ENCODE peak calls at places on chromosomes 6 and 20, in six cellular contexts. F is IMR-90, H is H9, B is H1, J is mesenchymal stem cell, Q is neuronal stem cell. P is an unnamed sample.
A peak's percentile ranks its signal among the peaks of the same experiment; 100 is the strongest.

GRCh38 chr6:131281471-131282270 is 146.4 kb downstream of the AKAP7 start:
- DNase-seq in H (peak; percentile 69), F (peak; percentile 17), B (no peak), J (peak; percentile 53), Q (peak; percentile 40), P (no peak)

GRCh38 chr6:162488444-162488843 is 239.1 kb downstream of the PRKN start:
- DNase-seq in F (no peak), H (no peak), Q (no peak), J (no peak), B (no peak), P (no peak)

GRCh38 chr20:49882171-49882970 is 33.0 kb downstream of the SPATA2 start:
- DNase-seq in J (no peak), B (no peak), F (no peak), H (no peak), Q (no peak), P (no peak)

GRCh38 chr20:41173791-41174341 is 36.5 kb downstream of the PLCG1 start:
- DNase-seq in F (no peak), Q (no peak), H (peak; percentile 14), B (peak; percentile 17), J (no peak), P (no peak)

GRCh38 chr6:92911301-92911700 is 508.1 kb downstream of the EPHA7 start:
- DNase-seq in B (no peak), F (no peak), Q (no peak), J (no peak), H (no peak), P (no peak)

GRCh38 chr6:12577124-12577845 is 139.3 kb upstream of the PHACTR1 start:
- DNase-seq in B (no peak), F (peak; percentile 64), Q (no peak), J (peak; percentile 33), H (no peak), P (peak; percentile 95)

GRCh38 chr6:109303647-109304283 is 78.5 kb downstream of the CD164 start:
- DNase-seq in H (no peak), F (no peak), J (no peak), B (no peak), Q (no peak), P (peak; percentile 75)

GRCh38 chr20:4813076-4813838 is 91.5 kb downstream of the PRND start:
- DNase-seq in J (no peak), H (no peak), B (no peak), Q (no peak), F (no peak), P (no peak)

GRCh38 chr6:83067448-83068413 is at the start of gene DOP1A:
- DNase-seq in H (peak; percentile 95), Q (peak; percentile 91), F (peak; percentile 91), J (peak; percentile 94), B (peak; percentile 97), P (peak; percentile 99)

GRCh38 chr20:23651117-23651516 is 13.4 kb upstream of the CST3 start:
- DNase-seq in B (no peak), F (no peak), J (no peak), H (no peak), Q (no peak), P (no peak)

GRCh38 chr20:1937316-1937976 is 42.2 kb downstream of the SIRPA start:
- DNase-seq in H (no peak), F (no peak), B (no peak), Q (no peak), J (no peak), P (no peak)

GRCh38 chr20:47300071-47300470 is 56.4 kb downstream of the ZMYND8 start:
- DNase-seq in F (peak; percentile 72), H (no peak), J (peak; percentile 34), B (no peak), Q (no peak), P (no peak)

DNA sequence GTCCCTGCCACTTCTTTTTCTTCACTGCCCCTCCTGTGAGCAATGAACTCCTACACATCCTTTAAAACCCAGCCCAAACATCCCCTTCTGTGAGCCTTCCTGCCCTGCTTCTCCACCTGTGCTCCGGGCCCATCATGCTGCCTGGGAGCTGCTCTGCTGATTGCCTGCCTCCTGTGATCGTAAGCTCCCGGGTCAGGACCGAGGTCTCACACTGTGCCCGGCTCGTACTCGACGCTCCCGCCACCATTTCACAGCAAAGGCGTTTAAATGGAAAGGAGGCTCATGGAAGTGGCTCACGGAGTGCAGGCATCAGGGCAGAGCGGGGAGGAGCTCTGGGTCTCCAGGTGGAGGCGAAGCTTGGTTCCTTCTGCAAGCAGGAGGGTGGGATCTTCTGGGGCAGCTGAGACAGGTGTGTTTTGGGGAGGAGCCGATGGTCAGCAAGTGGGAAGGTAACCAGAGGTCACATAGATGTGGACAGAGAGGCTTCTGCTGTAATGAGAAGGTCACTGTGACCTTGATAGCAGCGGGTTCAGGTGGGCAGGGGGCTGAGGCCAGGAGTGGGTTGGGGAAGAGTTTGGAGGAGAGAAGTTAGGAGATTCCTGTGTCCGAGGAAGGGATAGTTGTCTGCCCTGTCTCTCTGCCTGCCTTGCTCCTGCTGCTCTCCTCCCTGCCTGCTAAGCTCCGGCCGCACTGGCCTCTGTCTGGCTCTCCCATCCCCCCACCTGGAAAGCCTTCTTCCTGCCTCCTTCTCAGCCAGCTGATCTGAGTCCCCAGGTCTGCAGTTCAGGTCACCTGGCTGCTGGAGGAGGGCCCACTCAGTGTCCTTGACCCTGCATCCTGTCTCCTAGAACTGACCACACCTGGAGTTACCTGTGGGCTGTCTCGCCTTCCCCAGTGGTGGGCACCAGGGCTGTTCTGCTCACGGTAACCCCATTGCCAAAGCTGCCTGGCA is 52.7 kb upstream of the FRMD1 start:
- DNase-seq in B (peak; percentile 50), H (peak; percentile 53), J (no peak), Q (no peak), F (no peak), P (no peak)
- H2AK5ac ChIP-seq in B (no peak overlapping the region), H (no peak overlapping the region), J (no peak overlapping the region), Q (no peak overlapping the region), F (no peak overlapping the region), P (no peak overlapping the region)

DNA sequence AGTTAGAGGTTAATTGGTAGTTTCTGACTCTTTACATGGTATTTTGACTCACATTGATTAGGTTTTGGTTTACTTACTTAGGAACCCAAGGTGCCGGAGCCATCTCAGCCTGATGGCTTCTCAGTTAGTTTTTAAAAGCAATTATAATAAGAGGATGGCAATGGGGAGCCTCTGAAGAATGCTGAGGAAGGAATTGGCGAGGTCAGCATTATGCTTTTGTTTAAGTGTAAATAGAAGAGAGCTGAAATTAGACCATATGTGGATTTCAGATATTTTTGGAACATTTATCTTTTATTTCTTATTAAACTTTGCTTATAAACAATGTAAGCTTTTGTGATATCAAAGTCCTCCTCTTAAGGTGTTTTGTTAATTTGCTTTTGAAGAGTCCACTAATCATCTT is 77.8 kb downstream of the PLCB4 start:
- DNase-seq in F (no peak), H (no peak), B (no peak), J (no peak), Q (no peak), P (no peak)
- H4K91ac ChIP-seq in F (no peak overlapping the region), H (no peak overlapping the region), B (no peak overlapping the region), J (no peak overlapping the region), Q (no peak overlapping the region), P (no peak overlapping the region)

GRCh38 chr6:34233867-34234266 is 2.8 kb upstream of the HMGA1 start:
- DNase-seq in Q (no peak), B (no peak), H (no peak), F (no peak), J (no peak), P (no peak)
- H2AK5ac ChIP-seq in Q (no peak overlapping the region), B (peak overlapping the region; percentile 100), H (no peak overlapping the region), F (peak overlapping the region; percentile 23), J (no peak overlapping the region), P (peak overlapping the region; percentile 8)

GRCh38 chr6:106077881-106078280 is 8.3 kb upstream of the PRDM1 start:
- DNase-seq in B (no peak), J (peak; percentile 50), F (peak; percentile 32), Q (no peak), H (no peak), P (no peak)
- H4K91ac ChIP-seq in B (no peak overlapping the region), J (no peak overlapping the region), F (no peak overlapping the region), Q (no peak overlapping the region), H (no peak overlapping the region), P (no peak overlapping the region)

DNA sequence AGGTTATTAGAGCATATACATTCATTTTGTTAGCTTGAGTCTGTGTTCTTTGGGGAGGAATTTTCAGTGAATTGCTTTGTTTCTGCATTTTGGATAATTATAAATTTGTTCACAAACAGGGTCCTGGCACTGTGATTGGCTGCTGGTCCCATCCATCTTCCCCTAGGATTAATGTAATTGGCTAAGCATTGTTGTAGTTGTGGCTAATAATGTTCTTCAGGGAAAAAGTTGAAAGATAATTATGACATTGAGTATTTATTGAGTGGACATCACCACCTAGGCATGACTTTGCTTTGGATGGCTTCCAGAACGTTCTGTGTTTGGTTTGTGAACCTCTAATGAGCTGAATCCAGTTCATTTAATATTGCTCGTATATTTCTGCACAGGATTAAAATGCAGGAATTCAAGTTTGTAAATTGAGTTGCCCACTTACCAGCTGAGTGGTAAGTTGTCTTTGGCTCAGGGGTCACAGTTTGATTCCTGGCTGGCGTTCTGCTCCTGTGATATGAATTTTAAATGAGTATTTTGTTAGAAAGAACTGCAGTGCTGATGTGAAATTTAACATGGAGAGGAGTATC is 55.1 kb downstream of the ARID1B start:
- DNase-seq in F (peak; percentile 72), B (no peak), Q (no peak), J (peak; percentile 49), H (no peak), P (no peak)
- H2AK5ac ChIP-seq in F (no peak overlapping the region), B (no peak overlapping the region), Q (no peak overlapping the region), J (no peak overlapping the region), H (no peak overlapping the region), P (no peak overlapping the region)

GRCh38 chr6:35969676-35970075 is 48.8 kb upstream of the SRPK1 start:
- DNase-seq in Q (no peak), H (no peak), F (peak; percentile 48), B (no peak), J (no peak), P (no peak)
- H4K91ac ChIP-seq in Q (no peak overlapping the region), H (no peak overlapping the region), F (no peak overlapping the region), B (no peak overlapping the region), J (no peak overlapping the region), P (no peak overlapping the region)

GRCh38 chr20:61627791-61628415 is 375.8 kb downstream of the CDH4 start:
- DNase-seq in F (no peak), Q (no peak), B (no peak), H (no peak), J (no peak), P (no peak)
- H2AK5ac ChIP-seq in F (no peak overlapping the region), Q (peak overlapping the region; percentile 40), B (no peak overlapping the region), H (no peak overlapping the region), J (no peak overlapping the region), P (no peak overlapping the region)

GRCh38 chr20:56257604-56258003 is 9.1 kb downstream of the MC3R start:
- DNase-seq in F (no peak), B (no peak), Q (no peak), J (no peak), H (no peak), P (peak; percentile 47)
- H4K91ac ChIP-seq in F (no peak overlapping the region), B (no peak overlapping the region), Q (no peak overlapping the region), J (no peak overlapping the region), H (no peak overlapping the region), P (no peak overlapping the region)

P was measured in trophoblast cell.